ENCODE peak calls at places on chromosomes 7 and 10, in four cellular contexts. One of them, this sample, is unnamed.

GRCh38 chr10:33799281-33799943 is 464.9 kb upstream of the NRP1 start:
- DNase-seq in HL-60: no peak
- DNase-seq in endothelial cell of umbilical vein: no peak
- DNase-seq in neural progenitor cell: no peak
- DNase-seq in this sample: no peak

GRCh38 chr10:4283841-4284610 is 499.0 kb upstream of the KLF6 start:
- DNase-seq in HL-60: no peak
- DNase-seq in neural progenitor cell: no peak
- DNase-seq in endothelial cell of umbilical vein: no peak
- DNase-seq in this sample: no peak

GRCh38 chr10:94251568-94251967 is 111.2 kb downstream of the NOC3L start:
- DNase-seq in endothelial cell of umbilical vein: no peak
- DNase-seq in neural progenitor cell: no peak
- DNase-seq in HL-60: no peak
- DNase-seq in this sample: no peak

GRCh38 chr7:108455833-108456677 is at the start of gene NRCAM:
- DNase-seq in HL-60: peak; percentile 35
- DNase-seq in endothelial cell of umbilical vein: peak; percentile 84
- DNase-seq in neural progenitor cell: peak; percentile 95
- DNase-seq in this sample: no peak

GRCh38 chr10:79286318-79286951 is 60.8 kb upstream of the PPIF start:
- DNase-seq in endothelial cell of umbilical vein: peak; percentile 76
- DNase-seq in HL-60: peak; percentile 100
- DNase-seq in neural progenitor cell: no peak
- DNase-seq in this sample: peak; percentile 60

GRCh38 chr10:82826132-82826531 is 951.1 kb downstream of the NRG3 start:
- DNase-seq in HL-60: no peak
- DNase-seq in endothelial cell of umbilical vein: no peak
- DNase-seq in neural progenitor cell: no peak
- DNase-seq in this sample: no peak

GRCh38 chr10:57972783-57973182 is 294.9 kb downstream of the IPMK start:
- DNase-seq in neural progenitor cell: no peak
- DNase-seq in endothelial cell of umbilical vein: no peak
- DNase-seq in HL-60: no peak
- DNase-seq in this sample: no peak

GRCh38 chr10:128051548-128051947 is 74.7 kb downstream of the MKI67 start:
- DNase-seq in HL-60: no peak
- DNase-seq in endothelial cell of umbilical vein: no peak
- DNase-seq in neural progenitor cell: no peak
- DNase-seq in this sample: no peak

GRCh38 chr10:111650088-111650487 is 533.5 kb downstream of the GPAM start:
- DNase-seq in HL-60: no peak
- DNase-seq in neural progenitor cell: no peak
- DNase-seq in endothelial cell of umbilical vein: no peak
- DNase-seq in this sample: no peak

GRCh38 chr7:71868797-71869196 is 543.3 kb downstream of the CALN1 start:
- DNase-seq in neural progenitor cell: no peak
- DNase-seq in endothelial cell of umbilical vein: no peak
- DNase-seq in HL-60: no peak
- DNase-seq in this sample: no peak

GRCh38 chr10:23053036-23053435 is 42.3 kb upstream of the MSRB2 start:
- DNase-seq in endothelial cell of umbilical vein: no peak
- DNase-seq in neural progenitor cell: no peak
- DNase-seq in HL-60: no peak
- DNase-seq in this sample: no peak

GRCh38 chr10:101046332-101047238 is 15.2 kb upstream of the KAZALD1 start:
- DNase-seq in endothelial cell of umbilical vein: no peak
- DNase-seq in HL-60: no peak
- DNase-seq in neural progenitor cell: peak; percentile 45
- DNase-seq in this sample: no peak

GRCh38 chr7:96151889-96152288 is 170.0 kb downstream of the SLC25A13 start:
- DNase-seq in neural progenitor cell: no peak
- DNase-seq in endothelial cell of umbilical vein: no peak
- DNase-seq in HL-60: no peak
- DNase-seq in this sample: no peak

GRCh38 chr7:2405201-2405600 is 1.8 kb downstream of the CHST12 start:
- DNase-seq in neural progenitor cell: no peak
- DNase-seq in HL-60: no peak
- DNase-seq in endothelial cell of umbilical vein: no peak
- DNase-seq in this sample: no peak

GRCh38 chr10:126179637-126180036 is 208.6 kb downstream of the ADAM12 start:
- DNase-seq in neural progenitor cell: no peak
- DNase-seq in endothelial cell of umbilical vein: no peak
- DNase-seq in HL-60: peak; percentile 63
- DNase-seq in this sample: no peak

GRCh38 chr7:134298902-134299683 is 17.6 kb downstream of the SLC35B4 start:
- DNase-seq in endothelial cell of umbilical vein: no peak
- DNase-seq in HL-60: no peak
- DNase-seq in neural progenitor cell: no peak
- DNase-seq in this sample: no peak

GRCh38 chr7:37541810-37542443 is 93.3 kb upstream of the ELMO1 start:
- DNase-seq in endothelial cell of umbilical vein: no peak
- DNase-seq in neural progenitor cell: no peak
- DNase-seq in HL-60: no peak
- DNase-seq in this sample: no peak

GRCh38 chr10:22321156-22321711 is 335 bp downstream of the BMI1 start:
- DNase-seq in endothelial cell of umbilical vein: peak; percentile 67
- DNase-seq in HL-60: peak; percentile 22
- DNase-seq in neural progenitor cell: peak; percentile 94
- DNase-seq in this sample: no peak

GRCh38 chr10:4262449-4262848 is 477.4 kb upstream of the KLF6 start:
- DNase-seq in HL-60: no peak
- DNase-seq in endothelial cell of umbilical vein: no peak
- DNase-seq in neural progenitor cell: no peak
- DNase-seq in this sample: no peak

GRCh38 chr10:78035025-78035424 is 1.4 kb downstream of the RPS24 start:
- DNase-seq in endothelial cell of umbilical vein: peak; percentile 40
- DNase-seq in neural progenitor cell: no peak
- DNase-seq in HL-60: no peak
- DNase-seq in this sample: no peak
- H3K4me3 ChIP-seq in endothelial cell of umbilical vein: peak overlapping the region; percentile 20
- H3K4me3 ChIP-seq in neural progenitor cell: peak overlapping the region; percentile 89
- H3K4me3 ChIP-seq in HL-60: peak overlapping the region; percentile 83
- H3K4me3 ChIP-seq in this sample: peak overlapping the region; percentile 68

DNA sequence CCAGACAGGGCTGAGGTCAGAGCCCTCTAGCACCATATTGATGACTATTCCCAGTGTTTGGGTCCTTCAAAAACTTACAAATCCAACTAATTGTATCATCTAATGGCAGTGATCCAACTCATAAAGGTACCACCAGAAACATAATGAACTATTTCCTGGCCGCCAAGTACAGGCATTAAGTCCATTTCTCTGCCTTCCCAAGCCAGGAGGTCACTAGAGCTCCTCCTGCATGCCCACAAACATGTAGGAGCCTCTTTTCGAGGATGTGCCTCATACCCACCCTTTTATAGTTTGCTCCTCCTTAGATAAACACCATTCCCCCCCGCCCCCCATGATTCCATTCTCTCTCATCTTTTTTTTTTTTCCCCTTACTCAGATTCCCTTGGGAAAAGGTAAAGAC is 91.3 kb downstream of the CHN2 start:
- DNase-seq in endothelial cell of umbilical vein: no peak
- DNase-seq in neural progenitor cell: no peak
- DNase-seq in HL-60: no peak
- DNase-seq in this sample: no peak
- H3K4me3 ChIP-seq in endothelial cell of umbilical vein: no peak overlapping the region
- H3K4me3 ChIP-seq in neural progenitor cell: no peak overlapping the region
- H3K4me3 ChIP-seq in HL-60: no peak overlapping the region
- H3K4me3 ChIP-seq in this sample: no peak overlapping the region

GRCh38 chr7:129781128-129781855 is 169.8 kb downstream of the NRF1 start:
- DNase-seq in HL-60: no peak
- DNase-seq in neural progenitor cell: no peak
- DNase-seq in endothelial cell of umbilical vein: no peak
- DNase-seq in this sample: no peak
- H3K4me3 ChIP-seq in HL-60: peak overlapping the region; percentile 48
- H3K4me3 ChIP-seq in neural progenitor cell: peak overlapping the region; percentile 41
- H3K4me3 ChIP-seq in endothelial cell of umbilical vein: no peak overlapping the region
- H3K4me3 ChIP-seq in this sample: peak overlapping the region; percentile 79

DNA sequence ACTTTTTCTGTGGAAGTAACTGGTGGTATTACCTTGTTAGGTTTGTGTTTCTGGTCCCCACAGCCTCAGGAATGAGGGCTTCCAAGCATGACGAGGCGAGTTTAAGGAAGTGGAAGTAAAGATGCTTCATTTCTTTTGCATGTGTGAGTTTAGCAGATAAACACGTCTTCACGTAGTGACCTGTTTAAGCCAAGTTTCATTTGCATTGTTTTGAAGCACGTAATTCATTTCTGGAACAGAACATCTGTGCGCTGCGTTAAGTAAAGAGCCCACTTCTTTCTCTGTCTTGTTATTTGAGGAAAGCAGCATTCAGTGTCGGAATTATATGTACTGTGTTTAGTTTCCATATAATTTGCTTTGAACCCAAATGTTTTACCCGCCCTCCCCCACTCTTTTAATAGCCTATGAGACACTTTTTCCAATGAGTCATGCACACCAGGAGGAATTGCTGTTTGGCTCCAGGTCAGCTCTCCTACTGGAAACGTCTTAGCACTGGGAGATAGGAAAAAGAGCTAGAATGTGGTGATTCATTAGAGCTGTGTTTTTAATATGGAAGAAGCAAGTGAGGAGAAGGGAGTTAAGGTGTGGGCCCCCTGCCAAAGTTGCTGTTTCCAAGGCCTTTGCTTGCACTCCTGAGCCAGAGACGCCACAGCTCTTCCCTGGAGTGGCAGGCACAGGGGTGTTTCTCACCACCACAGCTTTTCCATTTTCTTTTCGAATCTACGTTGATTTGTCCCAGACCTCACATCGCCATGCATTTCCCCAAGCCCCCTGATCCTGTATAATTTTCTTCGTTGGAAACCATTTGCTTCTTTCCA is 36.8 kb downstream of the BTBD16 start:
- DNase-seq in neural progenitor cell: no peak
- DNase-seq in endothelial cell of umbilical vein: peak; percentile 99
- DNase-seq in HL-60: no peak
- DNase-seq in this sample: no peak
- H3K4me3 ChIP-seq in neural progenitor cell: no peak overlapping the region
- H3K4me3 ChIP-seq in endothelial cell of umbilical vein: no peak overlapping the region
- H3K4me3 ChIP-seq in HL-60: no peak overlapping the region
- H3K4me3 ChIP-seq in this sample: no peak overlapping the region

DNA sequence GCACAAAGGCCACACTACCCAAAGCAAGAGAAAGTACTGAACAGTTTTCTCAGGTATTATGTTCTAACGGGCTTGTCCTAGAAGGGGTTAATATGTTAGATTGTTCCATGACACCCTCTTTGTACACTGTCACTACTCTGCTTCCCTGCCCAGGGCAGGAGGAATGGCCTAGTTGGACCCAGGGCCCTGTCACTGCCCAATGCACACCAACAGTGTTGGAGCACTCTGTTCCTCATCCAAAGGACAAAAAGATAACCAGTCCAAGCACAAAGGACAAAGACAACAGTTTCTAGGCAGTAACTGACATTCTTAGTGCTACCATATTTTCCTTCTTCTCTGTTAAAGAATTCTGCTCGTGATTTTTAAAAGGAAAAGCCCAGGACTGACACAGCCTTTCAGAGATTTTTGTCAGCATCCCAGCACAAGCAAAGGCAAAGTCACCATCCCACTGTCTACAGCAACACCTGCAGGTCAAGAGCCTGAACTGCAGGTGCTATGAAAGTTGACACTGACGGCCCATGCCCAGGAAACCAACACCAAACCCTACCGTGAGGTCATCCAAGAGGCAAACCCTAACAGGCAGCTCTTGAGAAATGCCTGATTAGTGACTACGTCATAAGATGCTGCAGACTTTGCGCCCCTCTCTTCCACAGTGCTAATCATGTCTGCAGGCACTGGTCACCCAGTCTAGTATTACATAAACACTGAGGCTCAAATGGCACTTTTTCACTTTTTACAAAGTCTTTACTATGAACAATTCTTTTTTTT is 13.2 kb downstream of the NUDCD3 start:
- DNase-seq in endothelial cell of umbilical vein: peak; percentile 73
- DNase-seq in neural progenitor cell: peak; percentile 84
- DNase-seq in HL-60: peak; percentile 62
- DNase-seq in this sample: peak; percentile 38
- H3K4me3 ChIP-seq in endothelial cell of umbilical vein: no peak overlapping the region
- H3K4me3 ChIP-seq in neural progenitor cell: no peak overlapping the region
- H3K4me3 ChIP-seq in HL-60: no peak overlapping the region
- H3K4me3 ChIP-seq in this sample: no peak overlapping the region

DNA sequence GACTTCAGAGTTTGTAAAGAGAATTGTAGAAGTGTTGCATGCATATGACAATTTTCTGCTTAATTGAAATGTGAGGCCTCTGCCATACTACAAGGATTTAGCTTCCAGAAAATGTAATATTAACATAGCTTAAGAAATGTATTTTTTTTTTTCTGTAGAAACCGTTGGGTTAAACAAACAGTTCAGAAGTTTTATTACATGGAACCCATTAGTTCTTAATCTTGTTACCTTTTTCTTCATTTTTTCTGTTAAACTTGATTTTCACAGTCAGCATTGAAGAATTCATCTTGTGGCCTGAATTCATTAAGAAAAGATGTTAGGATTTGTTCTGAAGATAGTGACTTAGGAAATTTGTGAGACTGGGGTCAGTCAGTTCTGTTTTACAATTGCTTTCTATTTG is 4.9 kb downstream of the PTEN start:
- DNase-seq in endothelial cell of umbilical vein: peak; percentile 37
- DNase-seq in neural progenitor cell: no peak
- DNase-seq in HL-60: no peak
- DNase-seq in this sample: no peak
- H3K4me3 ChIP-seq in endothelial cell of umbilical vein: no peak overlapping the region
- H3K4me3 ChIP-seq in neural progenitor cell: peak overlapping the region; percentile 95
- H3K4me3 ChIP-seq in HL-60: peak overlapping the region; percentile 86
- H3K4me3 ChIP-seq in this sample: peak overlapping the region; percentile 99

GRCh38 chr7:25716421-25716820 is 435.6 kb upstream of the NFE2L3 start:
- DNase-seq in neural progenitor cell: no peak
- DNase-seq in HL-60: no peak
- DNase-seq in endothelial cell of umbilical vein: no peak
- DNase-seq in this sample: no peak

GRCh38 chr7:25711940-25712339 is 440.1 kb upstream of the NFE2L3 start:
- DNase-seq in neural progenitor cell: no peak
- DNase-seq in HL-60: no peak
- DNase-seq in endothelial cell of umbilical vein: no peak
- DNase-seq in this sample: no peak

GRCh38 chr7:25710954-25711353 is 441.0 kb upstream of the NFE2L3 start:
- DNase-seq in endothelial cell of umbilical vein: no peak
- DNase-seq in neural progenitor cell: no peak
- DNase-seq in HL-60: no peak
- DNase-seq in this sample: no peak

GRCh38 chr7:25714013-25714412 is 438.0 kb upstream of the NFE2L3 start:
- DNase-seq in endothelial cell of umbilical vein: no peak
- DNase-seq in neural progenitor cell: no peak
- DNase-seq in HL-60: no peak
- DNase-seq in this sample: no peak

DNA sequence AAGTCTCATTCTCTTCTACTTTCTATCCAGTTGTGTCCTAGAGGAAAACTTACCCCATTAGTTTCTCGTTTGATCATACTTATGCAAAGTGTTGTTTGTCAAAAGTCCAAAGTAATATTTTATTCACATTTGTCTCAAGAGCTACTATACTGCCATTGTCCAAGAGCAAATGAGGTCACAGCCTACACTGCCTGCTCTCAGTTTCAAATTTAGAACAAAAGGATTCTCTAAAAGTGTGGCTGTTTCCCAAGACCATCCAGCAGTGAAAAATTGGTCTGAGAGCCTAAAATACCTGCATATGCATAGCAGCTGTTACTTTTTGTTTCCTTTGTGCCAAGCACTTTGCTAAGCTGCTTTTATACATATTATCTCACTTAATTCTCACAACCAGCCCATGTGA is 439.5 kb upstream of the NFE2L3 start:
- DNase-seq in HL-60: no peak
- DNase-seq in endothelial cell of umbilical vein: no peak
- DNase-seq in neural progenitor cell: no peak
- DNase-seq in this sample: no peak
- H3K4me3 ChIP-seq in HL-60: no peak overlapping the region
- H3K4me3 ChIP-seq in endothelial cell of umbilical vein: no peak overlapping the region
- H3K4me3 ChIP-seq in neural progenitor cell: no peak overlapping the region
- H3K4me3 ChIP-seq in this sample: no peak overlapping the region

This sample was measured in Jurkat, Clone E6-1.